ENCODE peak calls at places on chromosome 14, in five cellular contexts. W is KG1, T is osteoblast, J is SIG-M5, O is DMS153. X is an unnamed sample.

GRCh38 chr14:91464615-91465205 is 45.4 kb downstream of the PPP4R3A start:
- DNase-seq in T (no peak), W (no peak), O (no peak), J (no peak), X (no peak)

GRCh38 chr14:34678306-34678705 is 36.1 kb downstream of the CFL2 start:
- DNase-seq in W (no peak), T (no peak), O (no peak), J (no peak), X (no peak)

GRCh38 chr14:34713681-34714319 is 593 bp downstream of the CFL2 start:
- DNase-seq in O (no peak), T (peak; percentile 91), J (no peak), W (no peak), X (peak; percentile 33)

GRCh38 chr14:58736606-58737005 is 98.8 kb downstream of the DACT1 start:
- DNase-seq in T (no peak), O (no peak), W (no peak), J (no peak), X (no peak)

GRCh38 chr14:73741876-73742519 is 27.8 kb upstream of the PNMA1 start:
- DNase-seq in T (peak; percentile 68), O (no peak), W (peak; percentile 93), J (no peak), X (peak; percentile 97)

GRCh38 chr14:101508196-101508947 is 52.9 kb upstream of the DIO3 start:
- DNase-seq in O (no peak), T (peak; percentile 81), J (no peak), W (no peak), X (no peak)

GRCh38 chr14:22291406-22291805 is 297.6 kb downstream of the DAD1 start:
- DNase-seq in J (no peak), T (no peak), O (no peak), W (no peak), X (no peak)

GRCh38 chr14:35940291-35940690 is 114.2 kb downstream of the BRMS1L start:
- DNase-seq in W (no peak), T (no peak), O (no peak), J (no peak), X (no peak)

GRCh38 chr14:91367173-91368171 is 50.1 kb downstream of the CCDC88C start:
- DNase-seq in O (no peak), J (no peak), W (no peak), T (peak; percentile 88), X (no peak)

GRCh38 chr14:62592877-62593276 is 452.4 kb downstream of the KCNH5 start:
- DNase-seq in W (no peak), O (no peak), J (no peak), T (no peak), X (peak; percentile 3)

GRCh38 chr14:96086032-96086431 is 46.9 kb downstream of the C14orf132 start:
- DNase-seq in W (no peak), T (peak; percentile 96), J (no peak), O (no peak), X (no peak)

GRCh38 chr14:104932676-104933631 is 8.3 kb downstream of the PLD4 start:
- DNase-seq in J (no peak), O (no peak), T (peak; percentile 100), W (peak; percentile 42), X (peak; percentile 45)

GRCh38 chr14:77144412-77145115 is 3.0 kb upstream of the ZDHHC22 start:
- DNase-seq in O (no peak), J (no peak), W (no peak), T (no peak), X (no peak)

GRCh38 chr14:65290830-65291229 is 121.7 kb upstream of the FUT8 start:
- DNase-seq in J (no peak), T (peak; percentile 94), W (no peak), O (no peak), X (no peak)

GRCh38 chr14:81233615-81234014 is 12.9 kb upstream of the GTF2A1 start:
- DNase-seq in T (no peak), J (no peak), W (no peak), O (no peak), X (no peak)

GRCh38 chr14:60204104-60204842 is 39.1 kb upstream of the DHRS7 start:
- DNase-seq in J (no peak), W (no peak), O (peak; percentile 43), T (no peak), X (no peak)

GRCh38 chr14:61253064-61253753 is 27.9 kb downstream of the TMEM30B start:
- DNase-seq in O (no peak), W (peak; percentile 32), T (no peak), J (no peak), X (peak; percentile 72)

GRCh38 chr14:75047506-75047905 is 3.8 kb downstream of the MLH3 start:
- DNase-seq in T (no peak), J (no peak), W (no peak), O (no peak), X (no peak)

GRCh38 chr14:106459971-106460730 is 933.8 kb downstream of the TMEM121 start:
- DNase-seq in W (no peak), J (no peak), O (no peak), T (no peak), X (peak; percentile 36)

GRCh38 chr14:97499790-97500481 is 702.8 kb downstream of the VRK1 start:
- DNase-seq in O (no peak), J (no peak), W (no peak), T (no peak), X (no peak)

GRCh38 chr14:104224516-104225281 is 86.3 kb downstream of the KIF26A start:
- DNase-seq in J (no peak), O (no peak), W (no peak), T (no peak), X (no peak)

GRCh38 chr14:72503696-72504368 is 390.1 kb downstream of the DPF3 start:
- DNase-seq in O (no peak), T (no peak), W (no peak), J (no peak), X (no peak)

GRCh38 chr14:34502826-34503225 is 36.7 kb downstream of the EAPP start:
- DNase-seq in J (no peak), W (no peak), O (no peak), T (peak; percentile 18), X (no peak)

GRCh38 chr14:69398053-69398817 is at the start of the genes ERH and SLC39A9:
- DNase-seq in W (peak; percentile 99), J (peak; percentile 77), O (peak; percentile 96), T (peak; percentile 97), X (peak; percentile 99)

X was measured in Kasumi-1.